ENCODE peak calls at places on chromosomes 2 and 18, in ten cellular contexts. J, W, F, S, O, M, K, X, N and E are unnamed samples.

GRCh38 chr2:105299290-105299689 is 30.2 kb downstream of the TGFBRAP1 start:
- DNase-seq in J (no peak), W (no peak), F (no peak), S (no peak), O (peak), M (no peak), K (no peak), X (no peak), N (no peak), E (peak)

GRCh38 chr18:46294751-46295150 is 190.6 kb downstream of the HAUS1 start:
- DNase-seq in J (no peak), W (peak), F (no peak), S (no peak), O (no peak), M (no peak), K (no peak), X (no peak), N (no peak), E (no peak)

GRCh38 chr2:31238906-31239841 is 5.2 kb downstream of the EHD3 start:
- DNase-seq in J (no peak), W (peak), F (no peak), S (no peak), O (no peak), M (no peak), K (no peak), X (no peak), N (no peak), E (no peak)

GRCh38 chr2:133130548-133131246 is 437.6 kb downstream of the NCKAP5 start:
- DNase-seq in J (no peak), W (no peak), F (no peak), S (no peak), O (peak), M (no peak), K (no peak), X (no peak), N (peak), E (no peak)

GRCh38 chr2:32058130-32058529 is 5.2 kb upstream of the SPAST start:
- DNase-seq in J (no peak), W (no peak), F (no peak), S (no peak), O (peak), M (no peak), K (no peak), X (no peak), N (peak), E (peak)

GRCh38 chr18:12014976-12015696 is 33.8 kb downstream of the IMPA2 start:
- DNase-seq in J (peak), W (no peak), F (no peak), S (no peak), O (no peak), M (no peak), K (no peak), X (no peak), N (no peak), E (no peak)

GRCh38 chr2:85399183-85399455 is 11.0 kb downstream of the CAPG start:
- DNase-seq in J (peak), W (no peak), F (no peak), S (no peak), O (no peak), M (no peak), K (no peak), X (no peak), N (no peak), E (no peak)

GRCh38 chr2:10411557-10411956 is 36.6 kb downstream of the ODC1 start:
- DNase-seq in J (no peak), W (no peak), F (no peak), S (no peak), O (no peak), M (no peak), K (no peak), X (no peak), N (no peak), E (no peak)

GRCh38 chr2:22167256-22167655 is 1043.5 kb downstream of the TDRD15 start:
- DNase-seq in J (no peak), W (no peak), F (no peak), S (no peak), O (no peak), M (no peak), K (no peak), X (no peak), N (no peak), E (no peak)

GRCh38 chr18:24860978-24861680 is 400.7 kb downstream of the HRH4 start:
- DNase-seq in J (no peak), W (no peak), F (no peak), S (no peak), O (no peak), M (no peak), K (no peak), X (no peak), N (peak), E (no peak)

GRCh38 chr2:95122197-95122551 is 566 bp upstream of the MRPS5 start:
- DNase-seq in J (no peak), W (no peak), F (no peak), S (peak), O (peak), M (no peak), K (no peak), X (no peak), N (no peak), E (no peak)

GRCh38 chr2:227890495-227891079 is 19.2 kb downstream of the DAW1 start:
- DNase-seq in J (no peak), W (no peak), F (no peak), S (no peak), O (peak), M (no peak), K (no peak), X (no peak), N (peak), E (peak)

GRCh38 chr2:17747684-17748452 is 5.7 kb downstream of the SMC6 start:
- DNase-seq in J (no peak), W (no peak), F (no peak), S (no peak), O (peak), M (no peak), K (no peak), X (no peak), N (peak), E (no peak)

GRCh38 chr2:145558617-145559350 is 1038.9 kb upstream of the ZEB2 start:
- DNase-seq in J (no peak), W (no peak), F (no peak), S (no peak), O (no peak), M (no peak), K (no peak), X (no peak), N (peak), E (no peak)

GRCh38 chr2:201644001-201644400 is 698 bp upstream of the TMEM237 start:
- DNase-seq in J (no peak), W (no peak), F (no peak), S (no peak), O (no peak), M (peak), K (peak), X (no peak), N (peak), E (no peak)

GRCh38 chr2:215311625-215312394 is at the start of gene ATIC:
- DNase-seq in J (peak), W (peak), F (peak), S (peak), O (peak), M (peak), K (peak), X (peak), N (peak), E (peak)
- TF ChIP-seq POLR2A in J (peak), W (no peak), F (peak), S (peak), O (peak), M (no peak), K (peak), X (no peak), N (peak), E (peak)

DNA sequence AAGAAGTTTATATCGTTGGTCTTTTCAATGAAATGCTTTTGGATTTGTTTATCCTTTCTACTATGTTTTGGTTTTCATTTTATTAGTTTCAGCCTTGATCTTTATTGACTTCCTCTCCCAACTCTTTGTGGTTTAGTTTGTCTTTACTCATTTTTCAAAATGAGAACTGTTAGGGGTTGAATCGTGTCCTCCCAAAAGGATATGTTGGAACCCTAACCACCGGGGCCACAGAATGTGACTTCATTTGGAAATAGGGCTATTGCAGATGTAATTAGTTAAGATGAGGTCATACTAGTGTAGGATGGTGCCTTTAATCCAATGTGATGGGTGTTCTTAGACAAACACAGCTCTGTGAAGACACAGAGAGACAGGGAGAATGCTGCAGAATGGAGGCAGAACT is 60.4 kb upstream of the IL1R2 start:
- DNase-seq in J (no peak), W (no peak), F (no peak), S (no peak), O (no peak), M (no peak), K (no peak), X (no peak), N (no peak), E (no peak)
- TF ChIP-seq POLR2A in J (no peak), W (no peak), F (no peak), S (no peak), O (no peak), M (no peak), K (no peak), X (no peak), N (no peak), E (no peak)

DNA sequence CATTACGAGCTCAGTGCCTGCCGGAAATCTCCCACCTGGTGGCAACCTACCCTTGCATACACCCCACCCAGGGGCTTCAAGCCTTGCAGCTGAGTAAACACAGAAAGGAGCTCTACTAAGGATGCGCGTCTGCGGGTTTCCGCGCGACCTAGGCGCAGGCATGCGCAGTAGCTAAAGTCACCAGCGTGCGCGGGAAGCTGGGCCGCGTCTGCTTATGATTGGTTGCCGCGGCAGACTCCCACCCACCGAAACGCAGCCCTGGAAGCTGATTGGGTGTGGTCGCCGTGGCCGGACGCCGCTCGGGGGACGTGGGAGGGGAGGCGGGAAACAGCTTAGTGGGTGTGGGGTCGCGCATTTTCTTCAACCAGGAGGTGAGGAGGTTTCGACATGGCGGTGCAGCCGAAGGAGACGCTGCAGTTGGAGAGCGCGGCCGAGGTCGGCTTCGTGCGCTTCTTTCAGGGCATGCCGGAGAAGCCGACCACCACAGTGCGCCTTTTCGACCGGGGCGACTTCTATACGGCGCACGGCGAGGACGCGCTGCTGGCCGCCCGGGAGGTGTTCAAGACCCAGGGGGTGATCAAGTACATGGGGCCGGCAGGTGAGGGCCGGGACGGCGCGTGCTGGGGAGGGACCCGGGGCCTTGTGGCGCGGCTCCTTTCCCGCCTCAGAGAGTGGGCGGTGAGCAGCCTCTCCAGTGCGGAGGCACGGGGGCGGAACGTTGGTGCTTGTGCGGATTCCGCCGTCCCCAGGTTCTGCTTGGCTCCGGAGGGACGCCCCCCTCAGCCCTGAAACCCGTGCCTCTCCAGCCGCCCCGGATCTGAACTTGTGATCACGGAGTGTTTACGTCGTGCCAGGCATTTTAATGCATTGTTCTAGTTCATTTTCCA is at the start of gene MSH2:
- DNase-seq in J (peak), W (peak), F (peak), S (peak), O (peak), M (peak), K (peak), X (peak), N (peak), E (peak)
- TF ChIP-seq POLR2A in J (no peak), W (no peak), F (peak), S (peak), O (peak), M (no peak), K (no peak), X (no peak), N (no peak), E (peak)

GRCh38 chr2:96305091-96305978 is at the start of gene SNRNP200:
- DNase-seq in J (peak), W (peak), F (peak), S (peak), O (peak), M (peak), K (peak), X (peak), N (peak), E (peak)
- TF ChIP-seq POLR2A in J (peak), W (peak), F (peak), S (peak), O (peak), M (peak), K (peak), X (no peak), N (peak), E (peak)

DNA sequence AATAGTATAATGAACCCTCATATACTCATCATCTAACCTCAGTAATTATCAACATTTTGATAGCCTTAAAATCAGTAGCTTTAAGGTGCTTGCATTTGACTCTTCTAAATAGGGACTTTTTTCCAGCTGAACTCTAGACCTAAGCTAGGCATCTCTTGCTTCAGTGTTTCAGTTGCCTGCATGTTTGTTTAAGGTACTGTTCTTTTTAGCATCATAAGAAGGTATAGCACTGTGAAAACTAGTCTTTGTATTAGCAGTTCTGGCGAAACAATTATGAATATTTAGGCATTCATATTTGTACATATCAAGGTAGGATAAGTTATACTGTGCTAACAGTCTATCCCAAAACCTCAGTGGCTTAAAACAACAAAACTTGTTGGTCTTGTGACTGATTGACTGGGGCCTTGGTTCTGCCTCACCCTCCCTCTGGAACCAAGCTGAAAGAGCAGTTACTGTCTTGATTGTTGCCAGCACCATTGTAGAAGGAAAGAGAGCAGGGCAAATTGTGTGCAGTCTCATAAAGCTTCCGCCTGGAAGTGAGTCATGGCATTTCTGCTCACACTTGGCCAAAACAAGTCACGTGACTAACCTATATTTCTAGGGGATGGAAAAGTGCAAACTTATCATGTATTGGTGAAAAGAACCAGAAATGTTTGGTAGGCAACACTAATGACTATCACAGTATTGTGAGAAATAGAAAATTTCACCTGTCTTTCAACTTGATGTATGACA is 24.3 kb downstream of the GALNT1 start:
- DNase-seq in J (no peak), W (no peak), F (no peak), S (no peak), O (no peak), M (no peak), K (no peak), X (no peak), N (peak), E (no peak)
- TF ChIP-seq POLR2A in J (no peak), W (no peak), F (no peak), S (no peak), O (no peak), M (no peak), K (no peak), X (no peak), N (no peak), E (no peak)